ENCODE peak calls at places on chromosomes 6 and 20, in six cellular contexts. L is GM23248, X is AG10803, B is GM12865, U is brain microvascular endothelial cell, V is tibial artery. W is an unnamed sample.
A peak's percentile ranks its signal among the peaks of the same experiment; 100 is the strongest.

GRCh38 chr20:47304287-47304686 is 52.2 kb downstream of the ZMYND8 start:
- DNase-seq in L (peak; percentile 17), X (peak; percentile 33), B (no peak), U (no peak), V (peak; percentile 25), W (no peak)

GRCh38 chr6:127117979-127118504 is 429 bp upstream of the RSPO3 start:
- DNase-seq in L (peak; percentile 51), X (no peak), B (no peak), U (no peak), V (peak; percentile 65), W (no peak)

GRCh38 chr6:131063028-131063763 is at the start of gene EPB41L2:
- DNase-seq in L (peak; percentile 96), X (peak; percentile 87), B (peak; percentile 91), U (peak; percentile 80), V (peak; percentile 93), W (peak; percentile 69)

GRCh38 chr6:4210619-4211419 is 75.4 kb upstream of the ECI2 start:
- DNase-seq in L (peak; percentile 78), X (peak; percentile 63), B (peak; percentile 63), U (peak; percentile 73), V (peak; percentile 71), W (peak; percentile 19)

GRCh38 chr6:10202111-10202510 is 212.8 kb downstream of the TFAP2A start:
- DNase-seq in L (no peak), X (no peak), B (no peak), U (no peak), V (no peak), W (no peak)

GRCh38 chr20:61788343-61788742 is 277.3 kb downstream of the TAF4 start:
- DNase-seq in L (no peak), X (no peak), B (no peak), U (no peak), V (no peak), W (no peak)

GRCh38 chr6:170286246-170286933 is 4.5 kb downstream of the DLL1 start:
- DNase-seq in L (no peak), X (no peak), B (no peak), U (no peak), V (no peak), W (peak; percentile 45)

GRCh38 chr20:23937303-23938117 is 51.1 kb downstream of the GGTLC1 start:
- DNase-seq in L (peak; percentile 73), X (peak; percentile 50), B (peak; percentile 66), U (peak; percentile 60), V (no peak), W (no peak)

GRCh38 chr6:22917344-22917743 is 348.0 kb downstream of the HDGFL1 start:
- DNase-seq in L (no peak), X (no peak), B (no peak), U (no peak), V (no peak), W (no peak)

GRCh38 chr6:3286641-3287171 is 28.0 kb downstream of the PSMG4 start:
- DNase-seq in L (no peak), X (no peak), B (no peak), U (no peak), V (peak; percentile 62), W (no peak)

GRCh38 chr6:125236536-125237327 is 65.0 kb downstream of the HDDC2 start:
- DNase-seq in L (peak; percentile 65), X (peak; percentile 65), B (no peak), U (no peak), V (no peak), W (no peak)

GRCh38 chr6:152575621-152576150 is 61.5 kb downstream of the SYNE1 start:
- DNase-seq in L (peak; percentile 72), X (peak; percentile 78), B (peak; percentile 36), U (no peak), V (no peak), W (no peak)

GRCh38 chr6:13992417-13993055 is 67.8 kb downstream of the RNF182 start:
- DNase-seq in L (peak; percentile 87), X (peak; percentile 65), B (no peak), U (peak; percentile 77), V (no peak), W (peak; percentile 60)

GRCh38 chr6:99618649-99619408 is 12.2 kb downstream of the PRDM13 start:
- DNase-seq in L (no peak), X (no peak), B (no peak), U (no peak), V (no peak), W (no peak)

GRCh38 chr6:61989616-61990015 is 296.4 kb downstream of the KHDRBS2 start:
- DNase-seq in L (no peak), X (no peak), B (no peak), U (no peak), V (no peak), W (no peak)

GRCh38 chr6:112330877-112331260 is 16.3 kb upstream of the RFPL4B start:
- DNase-seq in L (no peak), X (no peak), B (no peak), U (no peak), V (no peak), W (no peak)

GRCh38 chr6:33208089-33208967 is at the start of gene RING1:
- DNase-seq in L (peak; percentile 92), X (peak; percentile 76), B (peak; percentile 86), U (peak; percentile 61), V (peak; percentile 95), W (no peak)

GRCh38 chr20:62678553-62678952 is 30.1 kb upstream of the NTSR1 start:
- DNase-seq in L (no peak), X (no peak), B (no peak), U (no peak), V (no peak), W (no peak)

GRCh38 chr6:33694977-33695376 is 16.5 kb downstream of the UQCC2 start:
- DNase-seq in L (no peak), X (no peak), B (no peak), U (no peak), V (no peak), W (no peak)

GRCh38 chr20:46121531-46121930 is 3.4 kb downstream of the CD40 start:
- DNase-seq in L (no peak), X (no peak), B (no peak), U (no peak), V (peak; percentile 15), W (no peak)

GRCh38 chr6:160679402-160679769 is 15.3 kb upstream of the LPA start:
- DNase-seq in L (no peak), X (no peak), B (no peak), U (no peak), V (no peak), W (no peak)

DNA sequence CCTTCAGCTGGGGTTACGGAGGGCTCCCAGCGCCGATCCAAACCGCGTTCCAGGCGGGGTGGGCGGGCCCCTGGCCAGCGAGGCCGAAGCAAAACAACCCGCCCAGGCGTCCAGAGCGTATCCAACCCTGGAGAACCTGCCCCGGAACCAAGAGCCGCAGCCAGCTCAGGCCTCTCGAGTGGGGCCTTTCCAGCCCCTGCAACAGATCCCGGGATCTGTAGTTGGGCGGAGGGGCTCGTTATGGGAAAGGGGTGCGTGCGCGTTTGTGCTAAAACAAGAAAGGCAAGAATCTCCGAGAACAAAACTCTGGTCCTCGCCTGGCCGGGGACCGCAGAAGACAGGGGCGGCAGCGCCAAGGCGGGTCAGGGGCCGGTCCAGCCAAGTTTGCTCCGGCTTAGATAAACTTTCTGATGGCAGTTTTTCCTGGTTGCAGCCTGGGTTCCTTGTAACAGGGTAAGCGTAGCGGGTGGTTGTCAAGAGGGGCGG is 528 bp upstream of the RIN2 start:
- DNase-seq in L (peak; percentile 89), X (peak; percentile 82), B (no peak), U (peak; percentile 59), V (peak; percentile 94), W (no peak)
- H3K4me3 ChIP-seq in L (peak overlapping the region; percentile 99), X (peak overlapping the region; percentile 92), B (no peak overlapping the region), U (peak overlapping the region; percentile 87), V (peak overlapping the region; percentile 85), W (peak overlapping the region; percentile 84)

DNA sequence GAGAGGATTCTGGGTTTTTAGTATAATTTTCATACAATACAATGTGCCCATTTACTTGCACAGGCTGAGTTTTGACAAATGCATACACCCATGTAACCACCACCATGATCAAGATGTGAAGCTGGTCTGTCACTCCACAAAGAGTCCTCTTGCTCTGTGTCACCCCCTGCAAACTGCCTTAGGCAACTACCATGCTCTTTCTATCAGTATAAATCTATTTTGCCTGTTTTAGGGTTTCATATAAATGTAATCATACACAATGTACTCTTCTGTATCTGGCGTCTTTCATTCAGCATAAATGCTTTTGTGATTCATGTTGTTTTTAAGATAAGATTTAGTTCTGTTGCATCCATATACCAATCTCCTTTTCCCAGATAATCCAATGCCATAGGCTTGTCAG is 181.9 kb upstream of the KCNG1 start:
- DNase-seq in L (no peak), X (no peak), B (no peak), U (no peak), V (no peak), W (no peak)
- H3K4me3 ChIP-seq in L (no peak overlapping the region), X (no peak overlapping the region), B (no peak overlapping the region), U (no peak overlapping the region), V (no peak overlapping the region), W (no peak overlapping the region)

DNA sequence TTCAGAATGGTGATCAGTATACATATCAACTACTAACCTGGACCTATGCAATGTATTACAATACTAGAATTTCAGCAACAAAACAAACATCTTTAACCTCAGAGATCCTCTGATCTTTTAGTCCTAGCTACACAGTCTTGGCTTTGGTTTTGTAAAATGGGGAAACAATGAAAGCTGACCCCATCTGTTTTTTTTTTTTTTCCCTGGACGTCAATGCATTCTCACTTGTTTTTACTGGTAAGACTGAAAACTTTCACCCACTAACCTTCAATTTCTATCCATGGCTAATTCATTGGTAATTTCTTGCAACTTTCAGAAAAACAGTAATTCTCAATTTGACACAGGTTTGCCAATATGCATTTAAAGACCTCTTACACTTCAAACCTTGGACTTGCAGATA is 3.0 kb downstream of the KIF13A start:
- DNase-seq in L (no peak), X (no peak), B (no peak), U (no peak), V (no peak), W (no peak)
- H3K4me3 ChIP-seq in L (peak overlapping the region; percentile 94), X (peak overlapping the region; percentile 85), B (no peak overlapping the region), U (no peak overlapping the region), V (peak overlapping the region; percentile 91), W (no peak overlapping the region)

GRCh38 chr6:148595550-148595949 is 151.3 kb upstream of the UST start:
- DNase-seq in L (no peak), X (no peak), B (no peak), U (no peak), V (no peak), W (no peak)

GRCh38 chr6:148598690-148599089 is 148.1 kb upstream of the UST start:
- DNase-seq in L (no peak), X (no peak), B (no peak), U (no peak), V (no peak), W (no peak)

GRCh38 chr6:148593813-148594170 is 153.0 kb upstream of the UST start:
- DNase-seq in L (peak; percentile 29), X (peak; percentile 41), B (no peak), U (no peak), V (no peak), W (no peak)

GRCh38 chr6:148599967-148600426 is 146.8 kb upstream of the UST start:
- DNase-seq in L (no peak), X (no peak), B (no peak), U (no peak), V (no peak), W (no peak)

DNA sequence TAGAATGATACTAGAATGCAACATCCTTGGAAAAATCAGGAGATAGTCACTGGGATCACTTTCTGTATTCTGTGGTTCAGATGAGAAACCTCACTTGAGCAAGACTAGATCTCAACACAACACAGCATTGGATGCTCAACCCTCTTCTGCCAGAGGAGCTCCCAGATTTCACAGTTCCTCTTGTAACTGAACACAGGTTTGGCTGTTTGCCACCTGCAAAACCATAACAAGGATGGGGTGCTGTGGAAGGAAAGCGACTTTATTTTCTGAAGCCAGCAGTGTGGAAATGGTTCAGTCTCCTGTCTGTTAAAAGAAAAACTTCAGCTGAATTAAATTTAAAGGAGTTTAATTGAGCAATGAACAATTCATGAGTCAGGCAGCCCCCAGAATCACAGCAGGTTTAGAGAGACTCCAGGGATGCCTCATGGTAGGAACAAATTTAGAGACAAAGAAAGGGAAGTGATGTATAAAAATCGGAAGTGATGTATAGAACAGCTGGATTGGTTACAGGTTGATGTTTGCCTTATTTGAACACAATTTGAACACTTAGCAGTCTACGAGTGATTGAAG is 149.9 kb upstream of the UST start:
- DNase-seq in L (no peak), X (no peak), B (no peak), U (no peak), V (no peak), W (no peak)
- H3K4me3 ChIP-seq in L (no peak overlapping the region), X (no peak overlapping the region), B (no peak overlapping the region), U (no peak overlapping the region), V (no peak overlapping the region), W (no peak overlapping the region)